ENCODE peak calls at places on chromosome 15, in eight cellular contexts. T is GM12865; D is NCI-H2029; I is testis; N is activated naive CD4-positive, alpha-beta T cell treated with anti-CD3 and anti-CD28 coated beads for 36 hours; L is stimulated activated CD4-positive, alpha-beta T cell treated with anti-CD3 and anti-CD28 coated beads, Interleukin-2, amount 100 ng/mL, for 24 hours; R is GM19239; H is left lung. J is an unnamed sample.
A peak's percentile ranks its signal among the peaks of the same experiment; 100 is the strongest.

GRCh38 chr15:58742424-58743160 is 6.9 kb downstream of the ADAM10 start:
- DNase-seq in R (no peak), T (no peak), L (no peak), D (no peak), I (no peak), N (no peak), H (no peak), J (no peak)

GRCh38 chr15:25862087-25862468 is 1.0 kb downstream of the ATP10A start:
- DNase-seq in D (no peak), H (no peak), I (no peak), N (peak; percentile 41), T (no peak), L (no peak), R (no peak), J (no peak)

GRCh38 chr15:67927501-67928156 is 87.8 kb upstream of the RNU6-1 start:
- DNase-seq in N (no peak), D (no peak), I (peak; percentile 92), L (no peak), T (no peak), R (no peak), H (peak; percentile 84), J (no peak)

GRCh38 chr15:61715082-61715481 is 345.2 kb downstream of the VPS13C start:
- DNase-seq in L (no peak), D (peak; percentile 31), N (no peak), R (no peak), T (no peak), I (no peak), H (no peak), J (peak; percentile 41)

GRCh38 chr15:65829150-65829764 is 37.2 kb upstream of the DENND4A start:
- DNase-seq in T (peak; percentile 61), I (no peak), L (no peak), H (no peak), N (peak; percentile 41), D (no peak), R (no peak), J (no peak)

GRCh38 chr15:84715442-84716035 is 400 bp downstream of the SEC11A start:
- DNase-seq in H (peak; percentile 45), I (peak; percentile 41), R (no peak), D (no peak), N (peak; percentile 64), L (peak; percentile 65), T (peak; percentile 42), J (no peak)

GRCh38 chr15:66951531-66951930 is 113.9 kb upstream of the SMAD3 start:
- DNase-seq in H (no peak), T (no peak), L (no peak), R (no peak), I (no peak), D (no peak), N (no peak), J (no peak)

GRCh38 chr15:58931985-58932384 is 1.5 kb downstream of the SLTM start:
- DNase-seq in D (no peak), H (no peak), R (peak; percentile 36), I (peak; percentile 67), N (no peak), L (no peak), T (peak; percentile 66), J (no peak)

GRCh38 chr15:64134322-64134829 is 17.2 kb upstream of the SNX22 start:
- DNase-seq in D (peak; percentile 62), R (no peak), T (no peak), L (no peak), N (no peak), I (peak; percentile 89), H (peak; percentile 65), J (peak; percentile 4)

GRCh38 chr15:86002444-86002843 is 77.2 kb upstream of the AGBL1 start:
- DNase-seq in D (no peak), I (no peak), H (no peak), L (no peak), R (no peak), N (no peak), T (no peak), J (no peak)

GRCh38 chr15:83292317-83292716 is 7.9 kb upstream of the BNC1 start:
- DNase-seq in I (no peak), R (no peak), H (no peak), L (no peak), D (no peak), T (no peak), N (no peak), J (no peak)

GRCh38 chr15:68524753-68525584 is 53.8 kb upstream of the CORO2B start:
- DNase-seq in H (no peak), I (no peak), D (no peak), N (no peak), R (no peak), T (no peak), L (no peak), J (no peak)

GRCh38 chr15:65318870-65319356 is 14.4 kb downstream of the RNU5B-1 start:
- DNase-seq in I (peak; percentile 87), L (peak; percentile 80), N (peak; percentile 91), T (peak; percentile 75), D (peak; percentile 43), R (peak; percentile 86), H (peak; percentile 79), J (peak; percentile 35)

GRCh38 chr15:63052961-63053698 is 10.6 kb downstream of the TPM1 start:
- DNase-seq in N (no peak), I (peak; percentile 65), T (no peak), D (no peak), L (no peak), R (no peak), H (no peak), J (no peak)

GRCh38 chr15:73237910-73238309 is 130.8 kb downstream of the HCN4 start:
- DNase-seq in I (no peak), D (no peak), R (no peak), L (no peak), H (no peak), N (no peak), T (no peak), J (no peak)

GRCh38 chr15:38885001-38885400 is 320.4 kb upstream of the RASGRP1 start:
- DNase-seq in I (peak; percentile 62), L (no peak), N (no peak), H (no peak), D (no peak), T (no peak), R (no peak), J (no peak)

GRCh38 chr15:59437473-59437776 is 561 bp upstream of the FAM81A start:
- DNase-seq in D (no peak), R (no peak), I (no peak), L (no peak), N (no peak), T (no peak), H (no peak), J (no peak)

GRCh38 chr15:45393851-45394250 is 15.5 kb upstream of the GATM start:
- DNase-seq in H (no peak), R (no peak), L (no peak), D (no peak), N (no peak), T (peak; percentile 11), I (no peak), J (no peak)

GRCh38 chr15:43771816-43772215 is 5.0 kb downstream of the ELL3 start:
- DNase-seq in L (no peak), R (no peak), T (no peak), I (no peak), N (no peak), H (no peak), D (no peak), J (no peak)

GRCh38 chr15:39947401-39948197 is 13.7 kb downstream of the EIF2AK4 start:
- DNase-seq in I (no peak), N (no peak), T (no peak), D (no peak), H (no peak), R (no peak), L (no peak), J (no peak)

GRCh38 chr15:69712999-69713398 is 260.4 kb downstream of the RPLP1 start:
- DNase-seq in T (no peak), L (no peak), R (no peak), I (no peak), H (no peak), D (no peak), N (no peak), J (no peak)

GRCh38 chr15:66851226-66852063 is 149.4 kb downstream of the SMAD6 start:
- DNase-seq in N (peak; percentile 84), I (peak; percentile 93), T (peak; percentile 83), H (peak; percentile 86), L (peak; percentile 86), R (peak; percentile 95), D (peak; percentile 16), J (peak; percentile 31)

GRCh38 chr15:99435138-99435695 is 130.6 kb upstream of the MEF2A start:
- DNase-seq in D (peak; percentile 22), I (peak; percentile 12), R (no peak), N (no peak), H (peak; percentile 50), L (no peak), T (peak; percentile 33), J (no peak)

GRCh38 chr15:69098688-69099087 is 61.7 kb upstream of the GLCE start:
- DNase-seq in N (no peak), L (no peak), R (no peak), I (no peak), H (no peak), T (no peak), D (no peak), J (no peak)

GRCh38 chr15:67520976-67521769 is at the start of gene C15orf61:
- DNase-seq in R (peak; percentile 76), D (peak; percentile 76), H (peak; percentile 91), I (peak; percentile 85), N (peak; percentile 89), L (peak; percentile 87), T (peak; percentile 94), J (peak; percentile 85)

GRCh38 chr15:60708684-60709083 is 229.7 kb upstream of the ICE2 start:
- DNase-seq in R (no peak), I (no peak), D (no peak), L (no peak), H (no peak), T (no peak), N (no peak), J (no peak)

GRCh38 chr15:98903377-98904018 is 104.1 kb downstream of the PGPEP1L start:
- DNase-seq in I (no peak), D (no peak), L (no peak), R (no peak), N (no peak), H (no peak), T (peak; percentile 57), J (no peak)

GRCh38 chr15:92657486-92657885 is 1.9 kb upstream of the FAM174B start:
- DNase-seq in H (no peak), D (no peak), R (no peak), T (no peak), L (no peak), N (no peak), I (no peak), J (no peak)

GRCh38 chr15:45253330-45253729 is 1.3 kb downstream of the SLC28A2 start:
- DNase-seq in R (no peak), T (peak; percentile 2), I (no peak), N (no peak), H (no peak), D (no peak), L (no peak), J (no peak)

GRCh38 chr15:57288926-57289650 is 87.2 kb upstream of the CGNL1 start:
- DNase-seq in N (no peak), H (no peak), R (no peak), I (no peak), D (no peak), T (no peak), L (no peak), J (no peak)

GRCh38 chr15:25960273-25960672 is 97.1 kb upstream of the ATP10A start:
- DNase-seq in R (no peak), H (no peak), N (no peak), T (no peak), D (no peak), I (no peak), L (no peak), J (no peak)

GRCh38 chr15:29698030-29698701 is 124.1 kb downstream of the TJP1 start:
- DNase-seq in T (no peak), N (no peak), H (no peak), R (no peak), D (peak; percentile 75), L (no peak), I (no peak), J (peak; percentile 55)

GRCh38 chr15:58498821-58499580 is 67.2 kb downstream of the LIPC start:
- DNase-seq in R (no peak), H (no peak), L (no peak), N (no peak), D (no peak), I (peak; percentile 69), T (no peak), J (no peak)

GRCh38 chr15:56837281-56837680 is 81.2 kb upstream of the TCF12 start:
- DNase-seq in H (no peak), I (no peak), N (no peak), D (no peak), R (no peak), T (no peak), L (no peak), J (no peak)